ENCODE peak calls at places on chromosomes 16 and 17, in five cellular contexts. U is K562, E is ovary, S is uterus, G is IMR-90. Z is an unnamed sample. For H3K36me3, the result is how much of the 10 kb centered on the place peaks cover.

GRCh38 chr17:74480290-74480689 is 13.9 kb downstream of the CD300A start:
- DNase-seq in G (no peak), E (no peak), S (no peak), U (no peak), Z (no peak)

GRCh38 chr16:55462241-55462640 is 16.8 kb upstream of the MMP2 start:
- DNase-seq in G (no peak), U (no peak), S (no peak), E (no peak), Z (no peak)

GRCh38 chr17:43599835-43600234 is 53.7 kb upstream of the ETV4 start:
- DNase-seq in S (peak), E (no peak), G (peak), U (no peak), Z (no peak)

GRCh38 chr16:56667581-56668571 is at the start of gene MT1G:
- DNase-seq in G (no peak), U (peak), S (no peak), E (no peak), Z (no peak)

GRCh38 chr16:4172070-4172469 is 55.8 kb upstream of the ADCY9 start:
- DNase-seq in U (no peak), S (no peak), E (no peak), G (peak), Z (no peak)

GRCh38 chr16:72066747-72067146 is 3.7 kb downstream of the HPR start:
- DNase-seq in S (no peak), E (no peak), U (peak), G (peak), Z (no peak)

GRCh38 chr16:50245417-50246298 is 20.7 kb upstream of the ADCY7 start:
- DNase-seq in S (no peak), E (peak), G (peak), U (peak), Z (peak)

GRCh38 chr17:74972107-74972972 is at the start of gene HID1:
- DNase-seq in U (peak), S (no peak), G (no peak), E (peak), Z (no peak)

GRCh38 chr16:72649254-72649944 is 398.5 kb downstream of the ZFHX3 start:
- DNase-seq in S (no peak), E (no peak), G (no peak), U (no peak), Z (no peak)

GRCh38 chr16:89880477-89881367 is 7.3 kb downstream of the TCF25 start:
- DNase-seq in G (no peak), S (no peak), E (no peak), U (no peak), Z (no peak)

GRCh38 chr16:10608687-10609409 is 28.4 kb upstream of the EMP2 start:
- DNase-seq in E (no peak), G (no peak), S (no peak), U (no peak), Z (no peak)

GRCh38 chr16:48047755-48048154 is 108.0 kb downstream of the ABCC12 start:
- DNase-seq in S (no peak), G (no peak), U (no peak), E (no peak), Z (no peak)

GRCh38 chr17:49637050-49637449 is 40.8 kb downstream of the SPOP start:
- DNase-seq in S (no peak), U (no peak), G (peak), E (no peak), Z (no peak)

GRCh38 chr17:48542956-48543853 is 1.7 kb downstream of the HOXB2 start:
- DNase-seq in S (peak), G (peak), E (no peak), U (peak), Z (no peak)

GRCh38 chr17:4256952-4257351 is 6.8 kb downstream of the ANKFY1 start:
- DNase-seq in U (no peak), S (no peak), E (no peak), G (no peak), Z (no peak)

GRCh38 chr17:12709063-12709462 is 43.4 kb downstream of the MYOCD start:
- DNase-seq in U (no peak), E (no peak), S (no peak), G (peak), Z (no peak)

GRCh38 chr17:43383372-43383771 is 15.4 kb upstream of the ARL4D start:
- DNase-seq in G (no peak), U (no peak), S (no peak), E (no peak), Z (no peak)

GRCh38 chr17:56367381-56367780 is 214.1 kb downstream of the ANKFN1 start:
- DNase-seq in U (no peak), S (no peak), E (no peak), G (no peak), Z (no peak)

DNA sequence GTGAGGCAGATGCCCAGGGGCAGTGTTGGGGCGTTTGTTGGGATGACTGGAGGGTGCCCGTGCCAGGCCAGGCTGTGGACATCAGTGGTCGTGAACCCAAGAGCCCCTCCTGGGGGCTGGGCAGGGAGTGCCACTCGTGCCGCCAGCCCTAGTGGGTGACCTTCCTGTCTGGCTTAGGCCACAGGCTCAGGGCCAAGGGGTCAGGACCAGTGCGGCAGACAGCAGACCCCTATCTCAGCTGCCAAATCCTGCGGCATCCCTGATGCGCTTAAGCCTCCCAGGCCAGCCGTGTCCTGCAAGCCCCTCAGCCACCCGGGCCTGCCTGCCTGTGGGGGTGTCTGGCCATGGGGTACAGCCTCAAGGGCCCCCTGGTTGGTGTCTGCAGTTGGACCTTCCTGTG is 14.7 kb downstream of the PRSS27 start:
- DNase-seq in U (no peak), E (no peak), S (no peak), G (no peak), Z (no peak)
- H3K36me3 ChIP-seq in U (half or more), E (under half), S (under half), G (half or more), Z (half or more)

GRCh38 chr17:69535022-69535570 is 120.6 kb downstream of the MAP2K6 start:
- DNase-seq in G (no peak), U (no peak), E (no peak), S (no peak), Z (no peak)
- H3K27ac ChIP-seq in G (no peak), U (no peak), E (no peak), S (no peak), Z (no peak)

GRCh38 chr16:29009050-29009837 is 24.4 kb downstream of the LAT start:
- DNase-seq in U (peak), S (no peak), E (no peak), G (no peak), Z (no peak)
- H3K36me3 ChIP-seq in U (under half), S (under half), E (under half), G (under half), Z (under half)

DNA sequence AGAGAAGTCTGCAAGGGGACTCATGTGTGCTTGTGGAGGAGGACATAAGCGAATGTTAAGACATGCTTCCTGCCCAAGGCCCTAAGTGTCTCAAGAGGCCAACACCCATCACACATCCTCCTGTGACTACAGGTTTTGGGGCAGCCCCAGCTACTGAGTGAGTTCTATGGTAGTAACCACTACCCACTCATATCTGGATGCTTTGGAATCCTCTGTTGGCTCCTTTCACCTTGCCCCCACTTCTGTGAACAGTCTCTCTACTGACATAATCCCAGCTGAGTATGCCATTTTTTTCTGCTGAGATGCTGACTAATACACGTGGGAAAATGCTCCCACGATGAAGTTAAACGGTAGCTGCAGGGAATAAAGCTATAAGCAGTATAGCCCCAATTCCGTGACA is 153.5 kb downstream of the VPS53 start:
- DNase-seq in S (no peak), U (no peak), G (peak), E (no peak), Z (no peak)
- H3K27ac ChIP-seq in S (peak), U (no peak), G (no peak), E (no peak), Z (peak)

GRCh38 chr16:74659041-74659440 is 7.6 kb downstream of the RFWD3 start:
- DNase-seq in E (no peak), S (no peak), G (no peak), U (no peak), Z (no peak)

GRCh38 chr16:74654536-74654935 is 12.1 kb downstream of the RFWD3 start:
- DNase-seq in U (no peak), S (no peak), G (no peak), E (no peak), Z (no peak)

GRCh38 chr16:74660383-74660782 is 6.3 kb downstream of the RFWD3 start:
- DNase-seq in U (no peak), S (no peak), E (no peak), G (no peak), Z (no peak)

GRCh38 chr16:74661064-74661463 is 5.6 kb downstream of the RFWD3 start:
- DNase-seq in G (no peak), S (no peak), U (no peak), E (no peak), Z (no peak)

GRCh38 chr16:74657873-74658642 is 8.6 kb downstream of the RFWD3 start:
- DNase-seq in U (no peak), S (no peak), G (no peak), E (no peak), Z (no peak)
- H3K36me3 ChIP-seq in U (half or more), S (under half), G (under half), E (under half), Z (under half)

DNA sequence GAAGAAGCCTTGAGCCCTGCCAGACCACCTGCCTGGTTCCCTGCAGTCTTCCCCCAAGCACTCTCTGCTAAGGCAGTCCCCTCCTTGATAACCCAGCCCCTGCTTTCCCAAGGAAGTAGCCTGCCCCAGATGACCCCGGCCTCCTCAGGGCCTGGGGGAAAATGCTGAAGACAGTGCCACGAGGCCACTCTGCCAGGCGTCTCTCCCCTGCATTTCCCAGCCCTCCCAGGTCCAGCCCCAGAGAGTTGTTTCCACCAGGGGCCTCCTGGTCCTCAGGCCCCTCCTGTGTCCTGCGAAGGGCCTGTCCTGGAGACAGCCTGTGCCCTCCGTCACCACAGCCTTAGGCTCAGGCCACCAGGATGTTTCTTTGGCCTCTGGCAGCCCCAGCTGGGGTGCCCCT is 96.4 kb downstream of the CCDC182 start:
- DNase-seq in U (no peak), G (no peak), E (no peak), S (no peak), Z (no peak)
- H3K27ac ChIP-seq in U (no peak), G (no peak), E (no peak), S (no peak), Z (no peak)

GRCh38 chr16:31127182-31127581 is 8.3 kb downstream of the PRSS8 start:
- DNase-seq in U (no peak), E (no peak), G (no peak), S (no peak), Z (no peak)
- H3K36me3 ChIP-seq in U (half or more), E (under half), G (under half), S (under half), Z (half or more)

Z was measured in right atrium auricular region.